ENCODE peak calls at places on chromosomes 13 and 19, in ten cellular contexts. One of them, this sample, is unnamed. For H3K27me3, the result is how much of the 10 kb centered on the place peaks cover.

GRCh38 chr13:94784066-94784465 is 71.7 kb upstream of the SOX21 start:
- DNase-seq in fibroblast of lung: peak
- DNase-seq in psoas muscle: no peak
- DNase-seq in HepG2: no peak
- DNase-seq in cardiac muscle cell: peak
- DNase-seq in effector memory CD4-positive, alpha-beta T cell: no peak
- DNase-seq in PC-3: no peak
- DNase-seq in pancreas: no peak
- DNase-seq in left ventricle myocardium inferior: no peak
- DNase-seq in heart left ventricle: no peak
- DNase-seq in this sample: no peak

GRCh38 chr19:3061214-3062161 is 807 bp downstream of the TLE5 start:
- DNase-seq in HepG2: no peak
- DNase-seq in heart left ventricle: peak
- DNase-seq in effector memory CD4-positive, alpha-beta T cell: peak
- DNase-seq in psoas muscle: peak
- DNase-seq in PC-3: no peak
- DNase-seq in cardiac muscle cell: peak
- DNase-seq in left ventricle myocardium inferior: peak
- DNase-seq in fibroblast of lung: peak
- DNase-seq in pancreas: peak
- DNase-seq in this sample: peak

GRCh38 chr13:44312898-44313551 is 60.6 kb upstream of the SERP2 start:
- DNase-seq in heart left ventricle: no peak
- DNase-seq in left ventricle myocardium inferior: no peak
- DNase-seq in psoas muscle: no peak
- DNase-seq in HepG2: peak
- DNase-seq in cardiac muscle cell: peak
- DNase-seq in fibroblast of lung: peak
- DNase-seq in effector memory CD4-positive, alpha-beta T cell: no peak
- DNase-seq in PC-3: peak
- DNase-seq in pancreas: no peak
- DNase-seq in this sample: no peak

GRCh38 chr13:51950722-51951121 is 60.5 kb downstream of the ATP7B start:
- DNase-seq in cardiac muscle cell: peak
- DNase-seq in left ventricle myocardium inferior: no peak
- DNase-seq in psoas muscle: no peak
- DNase-seq in PC-3: no peak
- DNase-seq in heart left ventricle: peak
- DNase-seq in fibroblast of lung: no peak
- DNase-seq in pancreas: no peak
- DNase-seq in effector memory CD4-positive, alpha-beta T cell: no peak
- DNase-seq in HepG2: no peak
- DNase-seq in this sample: peak

GRCh38 chr19:5080030-5080644 is 111.2 kb downstream of the KDM4B start:
- DNase-seq in left ventricle myocardium inferior: no peak
- DNase-seq in effector memory CD4-positive, alpha-beta T cell: no peak
- DNase-seq in cardiac muscle cell: no peak
- DNase-seq in HepG2: no peak
- DNase-seq in heart left ventricle: no peak
- DNase-seq in PC-3: no peak
- DNase-seq in fibroblast of lung: no peak
- DNase-seq in pancreas: no peak
- DNase-seq in psoas muscle: no peak
- DNase-seq in this sample: no peak

GRCh38 chr13:98693756-98694155 is 58.7 kb downstream of the SLC15A1 start:
- DNase-seq in fibroblast of lung: no peak
- DNase-seq in heart left ventricle: no peak
- DNase-seq in cardiac muscle cell: no peak
- DNase-seq in HepG2: no peak
- DNase-seq in effector memory CD4-positive, alpha-beta T cell: no peak
- DNase-seq in PC-3: no peak
- DNase-seq in left ventricle myocardium inferior: no peak
- DNase-seq in pancreas: no peak
- DNase-seq in psoas muscle: no peak
- DNase-seq in this sample: no peak

GRCh38 chr13:80010286-80010831 is 330.6 kb downstream of the SPRY2 start:
- DNase-seq in left ventricle myocardium inferior: no peak
- DNase-seq in fibroblast of lung: no peak
- DNase-seq in heart left ventricle: no peak
- DNase-seq in pancreas: no peak
- DNase-seq in psoas muscle: no peak
- DNase-seq in cardiac muscle cell: no peak
- DNase-seq in effector memory CD4-positive, alpha-beta T cell: no peak
- DNase-seq in HepG2: no peak
- DNase-seq in PC-3: no peak
- DNase-seq in this sample: no peak

GRCh38 chr19:8580710-8581281 is 3.6 kb upstream of the MYO1F start:
- DNase-seq in fibroblast of lung: peak
- DNase-seq in cardiac muscle cell: peak
- DNase-seq in pancreas: peak
- DNase-seq in PC-3: peak
- DNase-seq in left ventricle myocardium inferior: peak
- DNase-seq in psoas muscle: peak
- DNase-seq in heart left ventricle: peak
- DNase-seq in effector memory CD4-positive, alpha-beta T cell: peak
- DNase-seq in HepG2: peak
- DNase-seq in this sample: peak

GRCh38 chr19:46604781-46605355 is 3.7 kb downstream of the CALM3 start:
- DNase-seq in cardiac muscle cell: no peak
- DNase-seq in PC-3: no peak
- DNase-seq in psoas muscle: no peak
- DNase-seq in fibroblast of lung: no peak
- DNase-seq in heart left ventricle: no peak
- DNase-seq in pancreas: no peak
- DNase-seq in effector memory CD4-positive, alpha-beta T cell: no peak
- DNase-seq in left ventricle myocardium inferior: no peak
- DNase-seq in HepG2: no peak
- DNase-seq in this sample: no peak

GRCh38 chr13:34733720-34734119 is 208.3 kb upstream of the NBEA start:
- DNase-seq in left ventricle myocardium inferior: no peak
- DNase-seq in effector memory CD4-positive, alpha-beta T cell: no peak
- DNase-seq in HepG2: no peak
- DNase-seq in fibroblast of lung: peak
- DNase-seq in heart left ventricle: no peak
- DNase-seq in pancreas: no peak
- DNase-seq in psoas muscle: no peak
- DNase-seq in cardiac muscle cell: peak
- DNase-seq in PC-3: no peak
- DNase-seq in this sample: no peak

GRCh38 chr19:18629166-18630088 is 7.4 kb upstream of the KLHL26 start:
- DNase-seq in pancreas: no peak
- DNase-seq in heart left ventricle: peak
- DNase-seq in left ventricle myocardium inferior: peak
- DNase-seq in HepG2: no peak
- DNase-seq in cardiac muscle cell: peak
- DNase-seq in psoas muscle: peak
- DNase-seq in fibroblast of lung: no peak
- DNase-seq in PC-3: no peak
- DNase-seq in effector memory CD4-positive, alpha-beta T cell: no peak
- DNase-seq in this sample: no peak
- H3K27me3 ChIP-seq in pancreas: under half
- H3K27me3 ChIP-seq in heart left ventricle: under half
- H3K27me3 ChIP-seq in left ventricle myocardium inferior: under half
- H3K27me3 ChIP-seq in HepG2: under half
- H3K27me3 ChIP-seq in cardiac muscle cell: under half
- H3K27me3 ChIP-seq in psoas muscle: under half
- H3K27me3 ChIP-seq in fibroblast of lung: under half
- H3K27me3 ChIP-seq in PC-3: under half
- H3K27me3 ChIP-seq in effector memory CD4-positive, alpha-beta T cell: under half
- H3K27me3 ChIP-seq in this sample: under half

DNA sequence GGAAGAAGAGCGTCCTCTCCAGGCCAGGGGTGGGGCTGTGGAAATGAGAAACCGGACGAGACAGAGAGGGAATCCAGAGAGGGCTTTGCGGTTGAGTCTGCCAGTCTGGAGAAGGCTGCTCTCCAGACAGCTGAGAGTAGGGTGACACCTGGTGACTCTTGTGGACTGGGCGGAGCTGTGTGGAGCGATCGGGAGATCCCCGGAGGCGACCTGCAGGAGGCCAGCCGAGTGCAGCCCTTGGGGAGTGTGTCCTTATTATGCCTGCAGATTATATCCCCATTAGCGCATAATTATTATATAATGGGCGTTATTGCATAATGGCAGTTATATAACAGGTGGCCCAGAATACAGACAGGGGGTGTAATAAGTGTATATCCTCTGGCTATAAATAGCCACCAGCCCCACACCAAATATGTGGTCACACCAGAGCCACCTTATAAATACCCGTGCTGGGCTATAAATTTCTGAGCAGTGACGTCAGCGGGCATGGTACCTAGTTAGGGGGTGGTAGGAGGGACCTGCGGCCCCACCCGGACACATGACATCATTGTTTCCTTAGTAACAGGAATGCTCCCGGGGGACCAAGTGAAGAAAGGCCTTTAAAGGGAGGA is 41.2 kb downstream of the NFIX start:
- DNase-seq in cardiac muscle cell: peak
- DNase-seq in heart left ventricle: peak
- DNase-seq in PC-3: peak
- DNase-seq in pancreas: no peak
- DNase-seq in left ventricle myocardium inferior: no peak
- DNase-seq in psoas muscle: peak
- DNase-seq in HepG2: no peak
- DNase-seq in effector memory CD4-positive, alpha-beta T cell: no peak
- DNase-seq in fibroblast of lung: peak
- DNase-seq in this sample: no peak
- H3K27me3 ChIP-seq in cardiac muscle cell: half or more
- H3K27me3 ChIP-seq in heart left ventricle: under half
- H3K27me3 ChIP-seq in PC-3: under half
- H3K27me3 ChIP-seq in pancreas: under half
- H3K27me3 ChIP-seq in left ventricle myocardium inferior: under half
- H3K27me3 ChIP-seq in psoas muscle: under half
- H3K27me3 ChIP-seq in HepG2: under half
- H3K27me3 ChIP-seq in effector memory CD4-positive, alpha-beta T cell: under half
- H3K27me3 ChIP-seq in fibroblast of lung: under half
- H3K27me3 ChIP-seq in this sample: under half

DNA sequence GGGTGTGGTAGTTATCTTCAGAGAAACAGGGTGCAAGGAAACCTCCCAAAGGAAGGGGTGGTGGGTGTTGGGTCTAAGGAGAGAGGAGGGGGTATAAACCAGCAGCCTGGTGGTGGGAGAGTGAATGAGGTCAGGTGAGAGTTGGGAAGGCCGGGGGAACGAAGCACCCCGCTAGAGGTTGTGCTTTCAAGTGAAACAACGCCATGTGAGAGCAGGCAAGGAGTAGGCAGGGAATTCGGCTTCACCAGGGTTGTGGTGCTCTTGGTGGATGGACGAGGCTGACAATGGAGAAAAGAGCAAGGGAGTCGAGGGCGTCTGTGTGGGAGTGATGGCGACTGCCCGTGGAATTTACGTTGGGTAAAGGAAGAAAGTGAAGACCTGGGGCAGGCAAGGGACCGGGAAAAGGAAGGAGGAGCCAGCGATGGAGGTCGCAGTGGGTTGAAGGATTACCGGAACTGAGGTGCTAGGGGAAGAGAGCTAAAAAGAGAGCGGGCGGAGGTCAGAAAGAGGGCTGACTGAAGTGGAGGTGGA is 2.1 kb upstream of the MLNR start:
- DNase-seq in HepG2: no peak
- DNase-seq in PC-3: no peak
- DNase-seq in effector memory CD4-positive, alpha-beta T cell: no peak
- DNase-seq in psoas muscle: no peak
- DNase-seq in heart left ventricle: no peak
- DNase-seq in cardiac muscle cell: no peak
- DNase-seq in fibroblast of lung: no peak
- DNase-seq in left ventricle myocardium inferior: no peak
- DNase-seq in pancreas: no peak
- DNase-seq in this sample: no peak
- H3K27me3 ChIP-seq in HepG2: under half
- H3K27me3 ChIP-seq in PC-3: under half
- H3K27me3 ChIP-seq in effector memory CD4-positive, alpha-beta T cell: under half
- H3K27me3 ChIP-seq in psoas muscle: under half
- H3K27me3 ChIP-seq in heart left ventricle: under half
- H3K27me3 ChIP-seq in cardiac muscle cell: half or more
- H3K27me3 ChIP-seq in fibroblast of lung: under half
- H3K27me3 ChIP-seq in left ventricle myocardium inferior: half or more
- H3K27me3 ChIP-seq in pancreas: under half
- H3K27me3 ChIP-seq in this sample: under half

DNA sequence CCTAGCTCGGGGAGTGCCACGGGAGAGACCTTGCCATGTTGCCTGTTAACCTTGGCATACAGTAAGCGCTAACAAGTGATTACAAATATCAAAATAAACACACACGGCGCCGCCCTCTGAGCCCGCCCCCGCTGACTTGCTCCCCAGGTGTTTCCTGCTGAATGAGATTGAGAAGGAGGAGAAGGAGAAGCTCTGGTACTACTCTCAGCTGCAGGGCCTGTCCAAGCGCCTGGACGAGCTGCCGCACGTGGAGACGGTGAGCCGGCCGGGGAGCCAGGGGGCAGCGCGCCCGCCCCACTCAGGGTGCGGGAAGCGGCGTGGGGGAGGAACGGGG is 5.0 kb downstream of the APC2 start:
- DNase-seq in effector memory CD4-positive, alpha-beta T cell: no peak
- DNase-seq in left ventricle myocardium inferior: no peak
- DNase-seq in psoas muscle: no peak
- DNase-seq in PC-3: peak
- DNase-seq in fibroblast of lung: no peak
- DNase-seq in heart left ventricle: no peak
- DNase-seq in cardiac muscle cell: no peak
- DNase-seq in pancreas: no peak
- DNase-seq in HepG2: no peak
- DNase-seq in this sample: no peak
- H3K27me3 ChIP-seq in effector memory CD4-positive, alpha-beta T cell: half or more
- H3K27me3 ChIP-seq in left ventricle myocardium inferior: half or more
- H3K27me3 ChIP-seq in psoas muscle: half or more
- H3K27me3 ChIP-seq in PC-3: under half
- H3K27me3 ChIP-seq in fibroblast of lung: half or more
- H3K27me3 ChIP-seq in heart left ventricle: half or more
- H3K27me3 ChIP-seq in cardiac muscle cell: half or more
- H3K27me3 ChIP-seq in pancreas: under half
- H3K27me3 ChIP-seq in HepG2: half or more
- H3K27me3 ChIP-seq in this sample: under half

DNA sequence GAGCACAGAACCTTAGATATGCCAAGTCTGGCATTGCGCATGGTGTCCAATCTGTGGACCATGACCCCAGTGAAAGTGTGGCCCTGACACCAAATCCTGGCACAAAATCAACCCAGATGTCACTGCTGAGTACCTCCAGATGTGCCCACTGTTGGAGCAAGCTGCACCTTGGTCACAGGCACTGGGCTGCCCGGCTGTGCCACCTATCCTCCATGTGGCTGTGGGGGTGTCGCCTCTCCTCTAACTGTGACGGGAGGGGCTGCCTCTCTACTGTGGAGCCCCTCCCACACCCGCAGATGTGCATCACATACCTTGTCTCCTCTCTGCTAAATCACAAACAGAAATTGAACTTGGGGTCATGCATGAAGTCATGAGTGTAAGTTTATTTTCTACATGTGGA is 46.5 kb upstream of the ZNF536 start:
- DNase-seq in PC-3: no peak
- DNase-seq in effector memory CD4-positive, alpha-beta T cell: no peak
- DNase-seq in pancreas: no peak
- DNase-seq in heart left ventricle: no peak
- DNase-seq in left ventricle myocardium inferior: no peak
- DNase-seq in cardiac muscle cell: no peak
- DNase-seq in psoas muscle: no peak
- DNase-seq in HepG2: no peak
- DNase-seq in fibroblast of lung: no peak
- DNase-seq in this sample: no peak
- H3K27me3 ChIP-seq in PC-3: under half
- H3K27me3 ChIP-seq in effector memory CD4-positive, alpha-beta T cell: under half
- H3K27me3 ChIP-seq in pancreas: under half
- H3K27me3 ChIP-seq in heart left ventricle: under half
- H3K27me3 ChIP-seq in left ventricle myocardium inferior: under half
- H3K27me3 ChIP-seq in cardiac muscle cell: under half
- H3K27me3 ChIP-seq in psoas muscle: under half
- H3K27me3 ChIP-seq in HepG2: under half
- H3K27me3 ChIP-seq in fibroblast of lung: under half
- H3K27me3 ChIP-seq in this sample: under half

This sample was measured in naive thymus-derived CD4-positive, alpha-beta T cell.